ENCODE peak calls at places on chromosomes 12 and 14, in seven cellular contexts. One of them, this sample, is unnamed.

GRCh38 chr12:50505945-50506344 is 1.2 kb downstream of the DIP2B start:
- DNase-seq in CD8-positive, alpha-beta T cell: no peak
- DNase-seq in HL-60: no peak
- DNase-seq in HFFc6: no peak
- DNase-seq in HFF-Myc: no peak
- DNase-seq in heart right ventricle: no peak
- DNase-seq in vagina: no peak
- DNase-seq in this sample: no peak

GRCh38 chr14:74611672-74612345 is at the start of gene LTBP2:
- DNase-seq in CD8-positive, alpha-beta T cell: no peak
- DNase-seq in HFF-Myc: no peak
- DNase-seq in vagina: no peak
- DNase-seq in heart right ventricle: no peak
- DNase-seq in HL-60: no peak
- DNase-seq in HFFc6: no peak
- DNase-seq in this sample: peak

GRCh38 chr12:49091056-49091835 is 3.4 kb downstream of the DHH start:
- DNase-seq in HFFc6: no peak
- DNase-seq in HL-60: no peak
- DNase-seq in CD8-positive, alpha-beta T cell: no peak
- DNase-seq in HFF-Myc: no peak
- DNase-seq in heart right ventricle: no peak
- DNase-seq in vagina: no peak
- DNase-seq in this sample: no peak

GRCh38 chr12:64696065-64696741 is 63.0 kb downstream of the GNS start:
- DNase-seq in HFFc6: peak
- DNase-seq in CD8-positive, alpha-beta T cell: no peak
- DNase-seq in HL-60: no peak
- DNase-seq in vagina: no peak
- DNase-seq in heart right ventricle: no peak
- DNase-seq in HFF-Myc: no peak
- DNase-seq in this sample: no peak

GRCh38 chr12:49345048-49345839 is 1.4 kb upstream of the DNAJC22 start:
- DNase-seq in HL-60: no peak
- DNase-seq in HFFc6: no peak
- DNase-seq in CD8-positive, alpha-beta T cell: no peak
- DNase-seq in heart right ventricle: no peak
- DNase-seq in vagina: no peak
- DNase-seq in HFF-Myc: no peak
- DNase-seq in this sample: peak

GRCh38 chr12:31589582-31589895 is 1.4 kb downstream of the DENND5B start:
- DNase-seq in vagina: no peak
- DNase-seq in HL-60: no peak
- DNase-seq in HFF-Myc: no peak
- DNase-seq in heart right ventricle: peak
- DNase-seq in HFFc6: no peak
- DNase-seq in CD8-positive, alpha-beta T cell: no peak
- DNase-seq in this sample: no peak

GRCh38 chr14:58637391-58638230 is at the start of gene DACT1:
- DNase-seq in heart right ventricle: peak
- DNase-seq in HFFc6: peak
- DNase-seq in HFF-Myc: no peak
- DNase-seq in CD8-positive, alpha-beta T cell: no peak
- DNase-seq in HL-60: no peak
- DNase-seq in vagina: no peak
- DNase-seq in this sample: peak

GRCh38 chr14:101934751-101935150 is 29.6 kb upstream of the DYNC1H1 start:
- DNase-seq in HFF-Myc: no peak
- DNase-seq in CD8-positive, alpha-beta T cell: no peak
- DNase-seq in HFFc6: no peak
- DNase-seq in HL-60: no peak
- DNase-seq in heart right ventricle: no peak
- DNase-seq in vagina: no peak
- DNase-seq in this sample: no peak

GRCh38 chr12:106114084-106115068 is 24.4 kb downstream of the NUAK1 start:
- DNase-seq in HL-60: no peak
- DNase-seq in CD8-positive, alpha-beta T cell: no peak
- DNase-seq in HFF-Myc: no peak
- DNase-seq in heart right ventricle: no peak
- DNase-seq in HFFc6: peak
- DNase-seq in vagina: no peak
- DNase-seq in this sample: no peak

GRCh38 chr14:99605299-99605961 is 1.4 kb upstream of the CCDC85C start:
- DNase-seq in vagina: no peak
- DNase-seq in HL-60: peak
- DNase-seq in heart right ventricle: peak
- DNase-seq in CD8-positive, alpha-beta T cell: peak
- DNase-seq in HFFc6: peak
- DNase-seq in HFF-Myc: no peak
- DNase-seq in this sample: peak

DNA sequence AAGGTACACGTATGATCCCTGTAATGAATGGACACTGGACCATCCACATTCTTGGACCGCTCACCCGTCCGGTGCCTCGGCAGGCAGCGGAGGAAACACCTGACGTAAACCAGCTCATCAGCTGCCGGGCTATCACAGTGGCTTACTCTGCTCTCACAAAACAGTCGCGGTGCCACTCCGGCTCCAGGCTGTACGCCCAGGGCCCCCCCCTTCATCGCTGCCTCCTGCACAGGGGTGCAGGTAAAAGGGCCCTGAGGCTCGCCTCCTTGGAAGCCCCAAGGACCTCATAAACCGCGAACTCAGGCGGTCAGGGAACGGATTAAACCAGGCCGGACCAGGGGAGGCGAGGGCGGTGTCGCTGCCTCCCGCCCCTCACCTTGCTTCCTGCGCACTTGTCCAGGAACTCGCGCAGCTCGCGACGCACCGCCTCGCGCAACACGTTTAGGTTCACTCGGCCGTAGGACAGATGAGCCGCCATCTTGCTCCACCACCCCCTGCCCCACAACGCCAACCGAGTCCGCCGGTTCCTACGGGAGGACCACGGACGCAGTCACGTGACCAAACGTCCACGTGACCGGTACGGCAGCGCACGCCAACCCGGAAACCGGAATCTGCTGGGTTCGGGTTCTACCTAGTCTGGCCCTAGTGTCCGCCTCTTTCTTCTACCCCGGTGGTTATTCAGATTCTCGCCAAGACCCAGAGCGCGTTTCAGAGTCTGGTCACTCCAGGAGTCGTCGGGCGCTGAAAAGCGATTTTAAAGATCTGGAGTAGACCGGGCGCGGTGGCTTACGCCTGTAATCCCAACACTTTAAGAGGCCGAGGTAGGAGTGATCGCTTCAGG is at the start of gene VPS33A:
- DNase-seq in CD8-positive, alpha-beta T cell: peak
- DNase-seq in heart right ventricle: peak
- DNase-seq in HL-60: peak
- DNase-seq in HFFc6: peak
- DNase-seq in vagina: peak
- DNase-seq in HFF-Myc: peak
- DNase-seq in this sample: peak
- TF ChIP-seq CTCF in CD8-positive, alpha-beta T cell: no peak
- TF ChIP-seq CTCF in heart right ventricle: no peak
- TF ChIP-seq CTCF in HL-60: no peak
- TF ChIP-seq CTCF in HFFc6: no peak
- TF ChIP-seq CTCF in vagina: no peak
- TF ChIP-seq CTCF in HFF-Myc: no peak
- TF ChIP-seq CTCF in this sample: no peak

GRCh38 chr12:54392485-54393349 is 8.2 kb upstream of the ZNF385A start:
- DNase-seq in HFF-Myc: no peak
- DNase-seq in heart right ventricle: no peak
- DNase-seq in vagina: no peak
- DNase-seq in HL-60: no peak
- DNase-seq in HFFc6: no peak
- DNase-seq in CD8-positive, alpha-beta T cell: no peak
- DNase-seq in this sample: no peak

GRCh38 chr12:54389139-54389508 is 4.6 kb upstream of the ZNF385A start:
- DNase-seq in HFF-Myc: no peak
- DNase-seq in CD8-positive, alpha-beta T cell: no peak
- DNase-seq in heart right ventricle: no peak
- DNase-seq in HFFc6: no peak
- DNase-seq in vagina: no peak
- DNase-seq in HL-60: no peak
- DNase-seq in this sample: no peak

GRCh38 chr12:54390176-54390667 is 5.7 kb upstream of the ZNF385A start:
- DNase-seq in HFF-Myc: no peak
- DNase-seq in vagina: no peak
- DNase-seq in HFFc6: no peak
- DNase-seq in HL-60: no peak
- DNase-seq in heart right ventricle: no peak
- DNase-seq in CD8-positive, alpha-beta T cell: no peak
- DNase-seq in this sample: no peak

GRCh38 chr12:54389536-54390175 is 5.1 kb upstream of the ZNF385A start:
- DNase-seq in vagina: no peak
- DNase-seq in heart right ventricle: no peak
- DNase-seq in CD8-positive, alpha-beta T cell: no peak
- DNase-seq in HL-60: no peak
- DNase-seq in HFF-Myc: no peak
- DNase-seq in HFFc6: no peak
- DNase-seq in this sample: no peak

DNA sequence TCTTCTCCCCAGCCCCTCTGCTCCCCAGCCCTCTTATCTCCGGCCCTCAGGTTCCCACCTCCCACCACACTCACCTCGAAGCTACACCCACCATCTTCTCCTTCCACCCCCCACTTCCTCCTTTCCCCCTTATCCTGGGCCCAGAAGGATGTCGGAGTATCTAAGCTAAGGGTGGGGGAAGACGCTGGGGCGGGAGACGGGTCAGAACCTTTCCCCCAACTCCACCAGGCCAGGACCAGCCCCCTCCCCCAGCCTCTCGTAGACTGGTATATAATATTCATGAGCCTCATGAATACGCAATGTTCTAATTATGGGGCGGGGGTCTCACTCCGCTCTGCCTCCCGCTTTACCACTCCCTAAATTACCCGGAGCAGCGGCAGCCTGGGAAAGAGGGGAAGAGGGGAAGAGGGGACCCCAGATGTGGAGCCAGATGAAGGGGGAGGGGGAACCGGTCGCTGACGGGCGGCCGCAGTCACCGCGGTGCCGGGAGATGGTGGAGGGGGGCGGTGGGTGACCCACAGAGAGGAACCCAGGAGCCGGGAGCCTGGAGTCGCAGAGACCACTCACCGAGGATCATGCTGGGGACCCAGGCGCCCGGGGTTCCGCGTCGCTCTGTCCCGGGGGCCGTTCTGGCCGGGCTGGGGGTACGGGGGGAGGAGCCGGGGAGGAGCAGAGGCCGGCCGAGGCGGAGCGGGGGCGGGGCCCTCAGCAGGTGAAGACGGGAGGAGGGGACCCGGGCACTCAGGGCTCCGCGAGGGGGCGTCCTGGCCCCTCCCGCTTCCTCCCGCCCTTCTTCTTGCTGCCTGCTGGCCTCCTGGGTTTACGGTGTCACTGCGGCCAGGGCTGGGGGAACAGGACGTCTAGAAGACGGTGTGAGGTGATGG is 6.4 kb upstream of the ZNF385A start:
- DNase-seq in HFF-Myc: no peak
- DNase-seq in HFFc6: no peak
- DNase-seq in HL-60: no peak
- DNase-seq in CD8-positive, alpha-beta T cell: peak
- DNase-seq in heart right ventricle: peak
- DNase-seq in vagina: no peak
- DNase-seq in this sample: peak
- TF ChIP-seq CTCF in HFF-Myc: no peak
- TF ChIP-seq CTCF in HFFc6: peak
- TF ChIP-seq CTCF in HL-60: no peak
- TF ChIP-seq CTCF in CD8-positive, alpha-beta T cell: no peak
- TF ChIP-seq CTCF in heart right ventricle: no peak
- TF ChIP-seq CTCF in vagina: no peak
- TF ChIP-seq CTCF in this sample: peak

GRCh38 chr12:98594050-98594853 is 766 bp downstream of the SLC25A3 start:
- DNase-seq in HL-60: no peak
- DNase-seq in CD8-positive, alpha-beta T cell: no peak
- DNase-seq in HFF-Myc: no peak
- DNase-seq in HFFc6: no peak
- DNase-seq in vagina: no peak
- DNase-seq in heart right ventricle: peak
- DNase-seq in this sample: peak

GRCh38 chr12:98593351-98594049 is at the start of gene SLC25A3:
- DNase-seq in heart right ventricle: peak
- DNase-seq in HFF-Myc: peak
- DNase-seq in HFFc6: peak
- DNase-seq in CD8-positive, alpha-beta T cell: peak
- DNase-seq in vagina: peak
- DNase-seq in HL-60: peak
- DNase-seq in this sample: peak

GRCh38 chr12:98592825-98593322 is 612 bp upstream of the SLC25A3 start:
- DNase-seq in HL-60: no peak
- DNase-seq in heart right ventricle: no peak
- DNase-seq in HFFc6: no peak
- DNase-seq in HFF-Myc: no peak
- DNase-seq in vagina: no peak
- DNase-seq in CD8-positive, alpha-beta T cell: no peak
- DNase-seq in this sample: no peak

GRCh38 chr12:98587084-98587483 is 6.4 kb upstream of the SLC25A3 start:
- DNase-seq in heart right ventricle: no peak
- DNase-seq in HFFc6: no peak
- DNase-seq in CD8-positive, alpha-beta T cell: no peak
- DNase-seq in HFF-Myc: no peak
- DNase-seq in vagina: no peak
- DNase-seq in HL-60: no peak
- DNase-seq in this sample: no peak

DNA sequence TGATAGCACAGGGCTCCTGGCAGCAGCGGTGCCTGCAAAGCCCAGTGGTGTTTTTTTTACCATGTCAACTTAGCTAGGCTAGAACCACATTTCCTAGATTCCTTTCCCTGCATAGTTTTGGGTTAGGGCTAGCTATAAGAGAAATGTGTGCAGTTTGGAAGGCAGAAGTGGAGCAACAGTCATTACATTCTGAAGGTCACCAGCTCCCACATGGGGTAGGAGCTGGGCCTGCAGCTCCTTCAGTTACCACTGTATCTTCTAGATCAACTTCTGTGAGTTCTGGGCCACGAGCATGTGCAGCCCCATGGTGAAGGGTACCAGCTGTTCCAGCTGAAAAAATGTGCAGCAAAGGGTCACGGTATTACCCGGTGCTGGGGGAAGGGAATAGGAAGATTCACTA is 2.3 kb upstream of the SLC25A3 start:
- DNase-seq in HFFc6: peak
- DNase-seq in HL-60: no peak
- DNase-seq in vagina: no peak
- DNase-seq in CD8-positive, alpha-beta T cell: no peak
- DNase-seq in heart right ventricle: no peak
- DNase-seq in HFF-Myc: no peak
- DNase-seq in this sample: no peak
- TF ChIP-seq CTCF in HFFc6: peak
- TF ChIP-seq CTCF in HL-60: no peak
- TF ChIP-seq CTCF in vagina: no peak
- TF ChIP-seq CTCF in CD8-positive, alpha-beta T cell: no peak
- TF ChIP-seq CTCF in heart right ventricle: no peak
- TF ChIP-seq CTCF in HFF-Myc: no peak
- TF ChIP-seq CTCF in this sample: no peak

DNA sequence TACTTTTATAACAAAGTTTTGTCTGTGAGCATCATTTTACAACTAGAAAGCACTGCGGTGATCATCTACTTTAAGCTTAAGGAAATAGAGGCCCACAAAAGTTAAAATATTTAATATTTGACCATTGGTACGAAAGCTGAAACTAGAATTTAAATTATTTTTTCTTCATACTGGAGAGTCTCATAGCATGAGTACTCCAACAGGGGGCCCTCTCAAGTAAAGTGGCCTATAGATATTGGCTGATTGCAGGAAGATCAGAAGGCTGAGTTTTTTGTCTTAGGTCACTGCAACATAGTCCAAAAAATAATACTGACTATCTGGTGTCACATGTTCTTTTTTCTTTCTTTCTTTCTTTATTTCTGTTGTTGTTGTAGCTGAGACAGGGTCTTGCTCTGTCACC is 75.3 kb upstream of the ZDHHC17 start:
- DNase-seq in HFFc6: no peak
- DNase-seq in vagina: no peak
- DNase-seq in heart right ventricle: no peak
- DNase-seq in HL-60: no peak
- DNase-seq in CD8-positive, alpha-beta T cell: no peak
- DNase-seq in HFF-Myc: no peak
- DNase-seq in this sample: no peak
- TF ChIP-seq CTCF in HFFc6: peak
- TF ChIP-seq CTCF in vagina: no peak
- TF ChIP-seq CTCF in heart right ventricle: peak
- TF ChIP-seq CTCF in HL-60: no peak
- TF ChIP-seq CTCF in CD8-positive, alpha-beta T cell: peak
- TF ChIP-seq CTCF in HFF-Myc: peak
- TF ChIP-seq CTCF in this sample: peak

This sample was measured in progenitor cell of endocrine pancreas.